ENCODE peak calls at places on chromosome 15, in nine cellular contexts. T is hepatocyte, I is PC-3, M is HCT116, E is GM23338, A is GM23248, F is OCI-LY7, J is SK-N-SH, R is Karpas-422. B is an unnamed sample. For H3K9me2, the result is how much of the 10 kb centered on the place peaks cover.

GRCh38 chr15:43799209-43799944 is 643 bp downstream of the SERINC4 start:
- DNase-seq in I (no peak), T (no peak), E (no peak), M (no peak), R (peak), J (no peak), F (peak), A (peak), B (no peak)

GRCh38 chr15:69748700-69749099 is 296.1 kb downstream of the RPLP1 start:
- DNase-seq in F (no peak), I (no peak), R (no peak), A (no peak), T (peak), M (no peak), J (no peak), E (no peak), B (no peak)

GRCh38 chr15:35127717-35128116 is 42.6 kb upstream of the NANOGP8 start:
- DNase-seq in E (no peak), R (no peak), J (no peak), F (no peak), M (no peak), I (no peak), T (no peak), A (no peak), B (no peak)

GRCh38 chr15:62782100-62782791 is 260.3 kb upstream of the TPM1 start:
- DNase-seq in E (peak), I (peak), F (peak), M (peak), J (peak), T (peak), R (peak), A (peak), B (peak)

GRCh38 chr15:74381481-74381880 is 14.0 kb upstream of the CYP11A1 start:
- DNase-seq in A (peak), E (no peak), F (no peak), I (no peak), R (no peak), J (no peak), T (no peak), M (no peak), B (no peak)

GRCh38 chr15:88657326-88658069 is 18.7 kb downstream of the ISG20 start:
- DNase-seq in E (peak), J (peak), F (no peak), M (peak), I (peak), T (peak), R (peak), A (peak), B (no peak)

GRCh38 chr15:96285306-96285705 is 45.2 kb upstream of the NR2F2 start:
- DNase-seq in M (no peak), R (no peak), A (peak), I (no peak), T (no peak), J (no peak), F (no peak), E (no peak), B (no peak)

GRCh38 chr15:65870889-65871533 is 1.7 kb downstream of the RAB11A start:
- DNase-seq in A (peak), F (peak), M (no peak), I (peak), T (peak), J (peak), E (peak), R (peak), B (no peak)

GRCh38 chr15:67833504-67834248 is 6.2 kb downstream of the RNU6-1 start:
- DNase-seq in R (peak), M (no peak), E (peak), I (peak), T (peak), A (peak), J (peak), F (peak), B (no peak)

GRCh38 chr15:40823572-40824343 is 4.8 kb downstream of the PPP1R14D start:
- DNase-seq in E (no peak), M (no peak), T (no peak), A (no peak), I (peak), F (no peak), J (no peak), R (no peak), B (peak)

GRCh38 chr15:26767169-26767670 is 5.6 kb downstream of the GABRB3 start:
- DNase-seq in A (no peak), M (no peak), I (no peak), J (peak), E (peak), R (no peak), T (no peak), F (no peak), B (no peak)

GRCh38 chr15:96789999-96790398 is 459.5 kb downstream of the NR2F2 start:
- DNase-seq in A (no peak), I (no peak), F (no peak), J (no peak), R (no peak), M (no peak), E (no peak), T (no peak), B (no peak)

GRCh38 chr15:70149667-70150404 is 52.1 kb upstream of the TLE3 start:
- DNase-seq in T (peak), R (peak), F (peak), E (no peak), A (peak), J (no peak), I (peak), M (no peak), B (peak)

GRCh38 chr15:98070132-98070531 is 109.6 kb downstream of the ARRDC4 start:
- DNase-seq in J (no peak), E (no peak), A (no peak), T (no peak), M (no peak), I (no peak), R (no peak), F (no peak), B (no peak)

GRCh38 chr15:66630801-66631351 is 65.1 kb upstream of the LCTL start:
- DNase-seq in I (no peak), E (no peak), T (no peak), F (no peak), M (no peak), R (no peak), J (peak), A (no peak), B (no peak)

GRCh38 chr15:51054535-51054934 is 40.2 kb downstream of the TNFAIP8L3 start:
- DNase-seq in F (no peak), A (no peak), J (no peak), E (no peak), I (no peak), M (no peak), R (no peak), T (no peak), B (no peak)

GRCh38 chr15:50884583-50884982 is 23.9 kb upstream of the AP4E1 start:
- DNase-seq in E (no peak), R (no peak), J (no peak), I (peak), T (no peak), M (no peak), A (peak), F (no peak), B (peak)

GRCh38 chr15:73983211-73983727 is 8.8 kb downstream of the STOML1 start:
- DNase-seq in I (peak), A (peak), M (peak), E (no peak), T (peak), J (peak), R (no peak), F (no peak), B (peak)

GRCh38 chr15:33834892-33835730 is 133.2 kb upstream of the CHRM5 start:
- DNase-seq in E (peak), A (peak), M (no peak), F (no peak), I (no peak), R (no peak), J (no peak), T (peak), B (no peak)

GRCh38 chr15:67127925-67128324 is 62.5 kb downstream of the SMAD3 start:
- DNase-seq in I (peak), M (peak), T (peak), F (no peak), E (no peak), J (no peak), R (no peak), A (peak), B (peak)

GRCh38 chr15:26772588-26773484 is at the start of gene GABRB3:
- DNase-seq in R (no peak), J (peak), F (no peak), A (peak), E (peak), T (peak), I (no peak), M (no peak), B (no peak)

GRCh38 chr15:48963524-48964113 is at the start of gene SHC4:
- DNase-seq in F (no peak), R (peak), I (peak), M (no peak), A (peak), E (peak), J (peak), T (peak), B (peak)

GRCh38 chr15:96338772-96339661 is 8.5 kb downstream of the NR2F2 start:
- DNase-seq in R (no peak), E (peak), T (no peak), A (no peak), I (peak), F (no peak), M (no peak), J (no peak), B (no peak)

GRCh38 chr15:34603095-34603494 is 19.6 kb upstream of the GOLGA8B start:
- DNase-seq in I (no peak), M (no peak), A (no peak), E (no peak), R (no peak), T (no peak), J (no peak), F (no peak), B (no peak)

GRCh38 chr15:50676799-50677483 is 9.7 kb downstream of the TRPM7 start:
- DNase-seq in T (peak), I (no peak), F (no peak), J (no peak), R (no peak), E (no peak), A (peak), M (no peak), B (no peak)

GRCh38 chr15:88036154-88036839 is 220.2 kb downstream of the NTRK3 start:
- DNase-seq in I (no peak), F (no peak), A (no peak), T (no peak), M (no peak), R (no peak), E (peak), J (no peak), B (no peak)

GRCh38 chr15:91255788-91256187 is 155.7 kb downstream of the SV2B start:
- DNase-seq in F (no peak), J (no peak), A (no peak), M (no peak), T (no peak), I (no peak), R (no peak), E (no peak), B (no peak)

GRCh38 chr15:64800476-64800875 is 25.0 kb downstream of the PIF1 start:
- DNase-seq in E (no peak), I (peak), A (no peak), M (no peak), J (no peak), R (no peak), T (no peak), F (no peak), B (no peak)
- H3K9me2 ChIP-seq in E (under half), I (under half), A (under half), M (under half), J (under half), R (under half), T (under half), F (under half), B (under half)

DNA sequence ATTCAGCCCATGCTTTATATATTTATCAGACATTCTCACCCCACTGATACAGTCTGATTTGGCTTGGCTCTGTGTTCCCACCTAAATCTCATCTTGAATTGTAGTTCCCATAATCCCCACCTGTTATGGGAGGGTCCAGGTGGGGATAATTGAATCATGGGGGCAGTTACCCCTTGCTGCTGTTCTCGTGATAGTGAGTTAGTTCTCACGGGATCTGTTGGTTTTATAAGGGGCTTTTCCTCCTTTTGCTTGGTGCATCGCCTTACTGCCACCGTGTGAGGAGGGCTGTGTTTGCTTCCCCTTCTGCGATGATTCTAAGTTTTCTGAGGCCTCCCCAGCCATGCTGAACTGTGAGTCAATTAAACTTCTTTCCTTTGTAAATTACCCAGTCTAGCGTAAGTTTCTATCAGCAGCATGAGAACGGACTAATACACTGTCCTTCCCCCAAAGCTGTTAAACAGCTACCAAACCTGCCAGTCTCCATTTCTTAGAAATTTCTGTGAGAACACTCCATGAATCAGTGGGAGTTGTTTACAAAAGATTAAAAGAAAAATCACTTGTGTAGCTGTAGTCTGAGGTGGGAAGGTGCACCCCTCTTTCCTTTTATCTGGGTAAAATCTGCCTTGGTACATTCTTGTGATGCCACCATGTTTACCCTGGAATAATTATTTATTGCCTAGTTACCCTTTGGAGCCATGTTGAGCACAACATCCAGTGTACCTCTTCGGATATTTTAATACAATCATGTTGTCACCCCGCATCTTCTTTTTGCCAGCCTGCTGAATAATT is 160.5 kb downstream of the THSD4 start:
- DNase-seq in T (no peak), I (peak), M (no peak), F (no peak), J (no peak), R (no peak), E (no peak), A (no peak), B (no peak)
- H3K9me2 ChIP-seq in T (under half), I (under half), M (under half), F (under half), J (under half), R (under half), E (under half), A (under half), B (under half)

GRCh38 chr15:45395956-45396355 is 17.6 kb upstream of the GATM start:
- DNase-seq in A (no peak), M (no peak), T (no peak), J (no peak), F (no peak), I (no peak), E (no peak), R (no peak), B (no peak)

GRCh38 chr15:45394681-45395080 is 16.3 kb upstream of the GATM start:
- DNase-seq in F (no peak), M (no peak), J (no peak), R (no peak), E (no peak), A (no peak), I (no peak), T (no peak), B (no peak)

GRCh38 chr15:45389351-45389750 is 11.0 kb upstream of the GATM start:
- DNase-seq in M (no peak), E (no peak), F (no peak), J (no peak), T (no peak), A (no peak), R (no peak), I (no peak), B (no peak)

GRCh38 chr15:45393851-45394250 is 15.5 kb upstream of the GATM start:
- DNase-seq in E (peak), I (peak), M (no peak), F (peak), R (no peak), J (no peak), T (peak), A (peak), B (peak)

DNA sequence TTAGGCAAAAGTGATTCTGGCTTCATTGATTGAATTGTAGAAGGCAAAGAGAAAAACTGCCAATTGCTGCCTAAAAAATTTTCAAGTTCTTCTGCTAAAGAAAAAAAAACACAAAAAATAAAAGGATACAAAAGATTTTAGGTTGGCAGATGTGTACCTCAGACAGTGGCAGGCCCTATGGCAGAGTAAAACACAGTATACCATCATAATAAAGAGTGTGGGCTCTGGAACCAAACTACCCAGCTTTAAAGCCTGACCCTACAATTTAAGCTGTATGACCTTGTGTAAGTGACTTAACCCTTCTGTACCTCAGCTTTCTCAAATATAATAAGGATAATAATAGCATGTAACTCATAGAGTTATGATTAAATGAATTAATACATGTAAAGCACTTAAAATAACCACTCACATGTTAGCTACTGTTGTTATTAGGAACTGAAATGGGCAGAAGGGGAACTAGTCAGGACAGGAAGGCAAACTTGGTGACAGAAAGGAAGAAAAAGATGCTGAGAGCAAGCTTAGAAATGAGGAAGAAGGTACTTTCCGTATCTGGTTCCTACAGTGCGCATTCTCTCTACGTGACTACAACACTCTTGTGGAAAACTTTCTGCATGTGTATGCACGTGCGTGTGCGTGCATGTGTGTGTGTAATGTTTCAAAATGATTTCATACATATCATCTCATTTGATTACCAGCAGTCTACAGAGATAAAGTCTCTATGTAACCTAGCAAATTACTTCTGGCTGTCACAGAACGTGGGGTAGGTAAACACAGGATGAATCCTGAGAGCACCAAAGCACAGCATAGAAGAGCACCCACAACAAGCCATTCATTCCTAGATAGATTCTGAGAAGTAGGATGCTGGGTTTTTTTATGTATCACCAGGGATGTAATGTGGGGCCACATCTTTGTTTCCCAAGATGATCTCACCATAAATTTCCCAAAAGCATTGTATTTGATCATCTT is 13.7 kb upstream of the GATM start:
- DNase-seq in F (peak), R (peak), I (no peak), A (no peak), T (no peak), E (no peak), J (no peak), M (no peak), B (no peak)
- H3K9me2 ChIP-seq in F (under half), R (under half), I (under half), A (under half), T (under half), E (under half), J (under half), M (under half), B (under half)

GRCh38 chr15:93012793-93013192 is 76.2 kb downstream of the RGMA start:
- DNase-seq in T (no peak), F (no peak), I (no peak), A (no peak), E (no peak), R (no peak), M (no peak), J (no peak), B (no peak)
- H3K9me2 ChIP-seq in T (under half), F (under half), I (under half), A (under half), E (under half), R (under half), M (under half), J (under half), B (under half)

DNA sequence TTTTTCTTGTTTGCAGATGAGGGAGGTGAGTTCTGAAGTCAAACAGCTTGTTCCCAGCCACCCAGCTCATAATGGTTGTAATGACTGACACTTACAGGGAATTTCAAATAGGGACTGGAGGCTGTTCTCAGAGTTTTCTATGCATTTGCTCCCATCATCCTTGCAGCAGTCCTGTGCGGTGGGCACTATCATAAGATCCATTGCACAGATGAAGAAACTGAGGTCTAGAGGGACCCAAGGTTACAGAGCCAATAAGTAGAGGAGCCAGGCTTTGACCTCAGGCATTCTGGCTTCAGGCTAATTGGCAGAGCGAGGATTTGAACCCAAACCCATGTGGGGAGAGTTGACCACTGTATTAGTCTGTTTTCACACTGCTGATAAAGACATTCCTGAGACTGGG is 32.4 kb downstream of the FAH start:
- DNase-seq in F (no peak), E (no peak), R (no peak), I (no peak), T (no peak), M (no peak), J (no peak), A (no peak), B (no peak)
- H3K9me2 ChIP-seq in F (under half), E (under half), R (under half), I (under half), T (under half), M (under half), J (under half), A (under half), B (under half)

GRCh38 chr15:37789881-37790280 is 144.6 kb upstream of the TMCO5A start:
- DNase-seq in M (no peak), J (no peak), T (no peak), E (no peak), R (no peak), I (peak), A (peak), F (no peak), B (no peak)
- H3K9me2 ChIP-seq in M (under half), J (under half), T (under half), E (under half), R (under half), I (under half), A (under half), F (under half), B (under half)

B was measured in PC-9.